ENCODE peak calls at places on chromosomes 6 and 20, in four cellular contexts. One of them, this sample, is unnamed.
A peak's percentile ranks its signal among the peaks of the same experiment; 100 is the strongest.

GRCh38 chr6:33249732-33250625 is 21.7 kb downstream of the VPS52 start:
- DNase-seq in heart right ventricle: peak; percentile 27
- DNase-seq in prostate gland: no peak
- DNase-seq in breast epithelium: no peak
- DNase-seq in this sample: peak; percentile 35

GRCh38 chr6:53119349-53119748 is 29.3 kb downstream of the GCM1 start:
- DNase-seq in heart right ventricle: no peak
- DNase-seq in prostate gland: no peak
- DNase-seq in breast epithelium: no peak
- DNase-seq in this sample: no peak

GRCh38 chr20:23362392-23363256 is 642 bp downstream of the GZF1 start:
- DNase-seq in heart right ventricle: no peak
- DNase-seq in prostate gland: peak; percentile 28
- DNase-seq in breast epithelium: peak; percentile 37
- DNase-seq in this sample: no peak

GRCh38 chr6:108942556-108943492 is 94.6 kb downstream of the ARMC2 start:
- DNase-seq in heart right ventricle: no peak
- DNase-seq in prostate gland: no peak
- DNase-seq in breast epithelium: no peak
- DNase-seq in this sample: no peak

GRCh38 chr6:107585815-107586435 is 96.0 kb downstream of the SOBP start:
- DNase-seq in heart right ventricle: no peak
- DNase-seq in prostate gland: no peak
- DNase-seq in breast epithelium: no peak
- DNase-seq in this sample: no peak

GRCh38 chr6:170155464-170156196 is 135.2 kb downstream of the DLL1 start:
- DNase-seq in heart right ventricle: no peak
- DNase-seq in prostate gland: no peak
- DNase-seq in breast epithelium: no peak
- DNase-seq in this sample: peak; percentile 12

GRCh38 chr6:7041511-7042026 is 66.2 kb upstream of the RREB1 start:
- DNase-seq in heart right ventricle: no peak
- DNase-seq in prostate gland: no peak
- DNase-seq in breast epithelium: no peak
- DNase-seq in this sample: no peak

GRCh38 chr6:72084992-72085569 is 198.7 kb downstream of the RIMS1 start:
- DNase-seq in heart right ventricle: no peak
- DNase-seq in prostate gland: no peak
- DNase-seq in breast epithelium: no peak
- DNase-seq in this sample: no peak

GRCh38 chr6:39836621-39837020 is 44.4 kb downstream of the DAAM2 start:
- DNase-seq in heart right ventricle: no peak
- DNase-seq in prostate gland: no peak
- DNase-seq in breast epithelium: no peak
- DNase-seq in this sample: no peak

GRCh38 chr6:120395784-120396183 is 938.5 kb downstream of the TBC1D32 start:
- DNase-seq in heart right ventricle: no peak
- DNase-seq in prostate gland: no peak
- DNase-seq in breast epithelium: no peak
- DNase-seq in this sample: no peak

GRCh38 chr6:137025786-137026730 is 18.7 kb downstream of the IL20RA start:
- DNase-seq in heart right ventricle: no peak
- DNase-seq in prostate gland: peak; percentile 46
- DNase-seq in breast epithelium: no peak
- DNase-seq in this sample: no peak

GRCh38 chr20:57118107-57118769 is 148.2 kb downstream of the BMP7 start:
- DNase-seq in heart right ventricle: no peak
- DNase-seq in prostate gland: no peak
- DNase-seq in breast epithelium: no peak
- DNase-seq in this sample: no peak

GRCh38 chr6:127520061-127520460 is 926 bp upstream of the MTCL3 start:
- DNase-seq in heart right ventricle: no peak
- DNase-seq in prostate gland: no peak
- DNase-seq in breast epithelium: no peak
- DNase-seq in this sample: no peak

GRCh38 chr20:157154-157553 is at the start of gene DEFB127:
- DNase-seq in heart right ventricle: no peak
- DNase-seq in prostate gland: no peak
- DNase-seq in breast epithelium: no peak
- DNase-seq in this sample: no peak

GRCh38 chr20:8406394-8406793 is 274.3 kb downstream of the PLCB1 start:
- DNase-seq in heart right ventricle: no peak
- DNase-seq in prostate gland: no peak
- DNase-seq in breast epithelium: no peak
- DNase-seq in this sample: no peak

GRCh38 chr6:89562114-89562815 is 76.3 kb downstream of the LYRM2 start:
- DNase-seq in heart right ventricle: no peak
- DNase-seq in prostate gland: no peak
- DNase-seq in breast epithelium: no peak
- DNase-seq in this sample: no peak

GRCh38 chr20:36645998-36646397 is at the start of gene SLA2:
- DNase-seq in heart right ventricle: no peak
- DNase-seq in prostate gland: no peak
- DNase-seq in breast epithelium: no peak
- DNase-seq in this sample: no peak

GRCh38 chr20:43579861-43580793 is 10.6 kb upstream of the IFT52 start:
- DNase-seq in heart right ventricle: no peak
- DNase-seq in prostate gland: no peak
- DNase-seq in breast epithelium: no peak
- DNase-seq in this sample: no peak

GRCh38 chr20:23200914-23201313 is 114.8 kb upstream of the CD93 start:
- DNase-seq in heart right ventricle: peak; percentile 33
- DNase-seq in prostate gland: peak; percentile 37
- DNase-seq in breast epithelium: no peak
- DNase-seq in this sample: peak; percentile 48

GRCh38 chr20:41574802-41575389 is 43.3 kb downstream of the CHD6 start:
- DNase-seq in heart right ventricle: no peak
- DNase-seq in prostate gland: no peak
- DNase-seq in breast epithelium: no peak
- DNase-seq in this sample: no peak
- H3K4me3 ChIP-seq in heart right ventricle: no peak overlapping the region
- H3K4me3 ChIP-seq in prostate gland: no peak overlapping the region
- H3K4me3 ChIP-seq in breast epithelium: no peak overlapping the region
- H3K4me3 ChIP-seq in this sample: no peak overlapping the region

DNA sequence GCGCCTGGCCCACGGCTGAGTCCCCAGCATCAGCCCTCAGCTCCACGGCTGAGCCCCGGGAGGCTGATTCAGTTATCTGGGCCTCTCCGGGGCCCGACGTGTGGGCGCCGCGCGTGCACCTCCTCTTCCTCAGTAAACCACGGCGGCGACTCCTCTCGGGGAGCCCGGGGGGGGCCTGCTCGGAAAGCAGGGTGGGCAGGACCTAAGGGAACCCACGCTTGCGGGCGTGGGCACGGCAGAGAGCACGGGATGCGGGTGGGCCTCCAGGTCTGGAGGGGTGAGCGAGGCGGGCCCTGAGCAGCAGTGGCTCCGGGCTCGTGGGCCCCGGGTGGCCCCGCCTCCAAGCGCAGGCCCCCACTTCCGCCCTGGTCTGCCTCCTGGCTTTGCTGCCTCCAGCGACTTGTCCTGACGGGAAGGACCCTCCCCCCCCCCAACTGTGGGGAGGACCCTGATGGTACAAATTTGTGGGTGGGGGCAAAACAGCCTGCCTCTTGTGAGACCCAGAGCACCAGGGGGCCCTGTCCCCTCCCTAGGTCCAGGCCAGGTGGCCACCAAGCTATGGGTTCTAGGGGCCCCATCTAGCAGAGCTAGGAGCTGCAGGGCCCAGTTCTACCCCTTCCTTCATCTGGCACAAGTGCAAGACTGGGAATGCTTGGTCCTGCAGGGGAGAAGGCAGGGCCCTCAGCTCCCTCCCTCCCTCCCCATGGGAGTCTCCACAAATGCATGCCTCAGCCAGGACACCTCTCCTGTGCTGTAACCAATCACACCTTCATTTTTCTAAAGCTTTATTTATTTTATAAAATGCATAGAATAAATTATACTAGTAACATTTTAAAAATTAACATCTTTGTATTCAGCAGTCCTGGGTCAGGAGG is 16.9 kb downstream of the UCKL1 start:
- DNase-seq in heart right ventricle: peak; percentile 0
- DNase-seq in prostate gland: no peak
- DNase-seq in breast epithelium: no peak
- DNase-seq in this sample: no peak
- H3K9me3 ChIP-seq in heart right ventricle: no peaks in the 10 kb centered on the region
- H3K9me3 ChIP-seq in prostate gland: no peaks in the 10 kb centered on the region
- H3K9me3 ChIP-seq in breast epithelium: no peaks in the 10 kb centered on the region
- H3K9me3 ChIP-seq in this sample: no peaks in the 10 kb centered on the region

GRCh38 chr20:58891076-58891685 is 38.7 kb downstream of the GNAS start:
- DNase-seq in heart right ventricle: peak; percentile 85
- DNase-seq in prostate gland: peak; percentile 74
- DNase-seq in breast epithelium: peak; percentile 70
- DNase-seq in this sample: peak; percentile 84

GRCh38 chr20:58893355-58894151 is 41.0 kb downstream of the GNAS start:
- DNase-seq in heart right ventricle: no peak
- DNase-seq in prostate gland: no peak
- DNase-seq in breast epithelium: no peak
- DNase-seq in this sample: no peak

GRCh38 chr20:58892932-58893224 is 40.4 kb downstream of the GNAS start:
- DNase-seq in heart right ventricle: no peak
- DNase-seq in prostate gland: no peak
- DNase-seq in breast epithelium: no peak
- DNase-seq in this sample: no peak

GRCh38 chr20:58891686-58892125 is 39.2 kb downstream of the GNAS start:
- DNase-seq in heart right ventricle: peak; percentile 44
- DNase-seq in prostate gland: no peak
- DNase-seq in breast epithelium: no peak
- DNase-seq in this sample: peak; percentile 74

DNA sequence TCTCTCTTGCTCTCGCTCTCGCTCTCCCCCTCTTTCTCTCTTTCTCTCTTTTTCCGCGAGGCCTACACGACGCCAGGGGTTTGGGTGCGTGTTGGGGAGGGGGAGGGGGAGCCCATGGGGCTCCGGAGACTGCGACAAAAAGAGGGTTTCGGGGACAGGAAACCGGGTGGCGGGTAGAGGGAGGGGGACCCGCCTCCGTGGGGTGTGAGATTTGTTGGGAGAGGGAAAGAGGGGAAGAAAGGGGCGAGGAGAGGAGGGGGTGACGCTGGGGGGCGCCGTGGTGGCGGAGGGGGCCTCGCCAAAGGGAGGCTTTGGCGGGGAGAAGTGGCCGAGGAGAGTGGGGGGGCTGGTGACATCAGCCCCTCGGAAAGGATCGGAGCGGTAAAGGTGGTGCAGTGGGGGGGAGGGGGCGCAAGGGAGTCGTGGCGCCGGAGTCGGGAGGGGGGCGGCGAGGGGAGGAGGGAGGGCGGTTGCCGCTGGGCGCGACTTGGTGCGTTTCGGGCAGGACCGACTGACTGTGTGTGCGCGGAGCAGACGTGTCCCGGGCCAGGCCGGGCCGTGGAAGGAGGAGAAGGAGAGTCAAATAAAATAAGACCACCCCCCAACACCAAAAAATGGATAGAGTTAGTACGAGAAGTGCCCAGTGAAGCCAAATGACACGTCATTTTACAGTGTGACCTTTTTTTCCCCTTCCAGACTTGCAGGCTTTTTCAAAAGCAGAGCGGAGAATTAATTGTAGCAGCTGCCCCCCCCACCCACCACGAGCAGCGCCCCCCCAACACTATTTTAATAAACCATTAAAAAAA is 39.8 kb downstream of the GNAS start:
- DNase-seq in heart right ventricle: peak; percentile 81
- DNase-seq in prostate gland: peak; percentile 71
- DNase-seq in breast epithelium: peak; percentile 67
- DNase-seq in this sample: peak; percentile 80
- TF ChIP-seq CTCF in heart right ventricle: no peak
- TF ChIP-seq CTCF in prostate gland: no peak
- TF ChIP-seq CTCF in breast epithelium: no peak
- TF ChIP-seq CTCF in this sample: no peak

DNA sequence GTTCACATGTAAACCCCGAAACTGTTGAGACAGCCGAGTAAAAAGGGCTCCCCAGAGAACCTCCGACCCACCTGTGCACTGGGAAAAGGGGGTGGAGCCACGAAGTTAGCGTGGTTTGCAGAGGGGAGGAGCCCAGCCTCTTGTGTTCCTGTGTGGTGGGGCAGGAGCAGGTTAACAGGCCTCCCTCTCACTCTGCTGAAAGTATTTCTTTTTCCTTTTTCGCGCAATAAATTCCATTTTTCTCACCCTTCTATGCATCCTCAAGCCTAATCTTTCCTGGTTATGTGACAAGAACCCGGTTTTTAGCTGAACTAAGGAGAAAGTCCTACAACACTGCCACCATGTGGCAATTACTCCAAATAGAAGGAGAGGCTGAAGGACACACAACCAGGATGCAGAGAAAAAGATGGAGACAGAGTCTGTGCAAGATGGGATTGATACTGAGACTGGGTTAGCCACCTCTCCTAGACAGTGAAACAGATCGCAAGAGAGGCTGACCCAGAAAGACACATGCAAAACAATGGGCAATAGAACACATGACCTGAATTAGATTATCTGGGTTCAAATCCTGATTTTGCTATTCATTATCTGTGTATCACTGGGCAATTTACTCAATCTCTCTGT is 168.7 kb upstream of the PRSS16 start:
- DNase-seq in heart right ventricle: no peak
- DNase-seq in prostate gland: peak; percentile 45
- DNase-seq in breast epithelium: no peak
- DNase-seq in this sample: no peak
- H3K4me3 ChIP-seq in heart right ventricle: no peak overlapping the region
- H3K4me3 ChIP-seq in prostate gland: no peak overlapping the region
- H3K4me3 ChIP-seq in breast epithelium: peak overlapping the region; percentile 37
- H3K4me3 ChIP-seq in this sample: no peak overlapping the region

GRCh38 chr6:150403458-150404245 is 34.8 kb downstream of the IYD start:
- DNase-seq in heart right ventricle: no peak
- DNase-seq in prostate gland: peak; percentile 39
- DNase-seq in breast epithelium: peak; percentile 35
- DNase-seq in this sample: no peak
- H3K9me3 ChIP-seq in heart right ventricle: no peaks in the 10 kb centered on the region
- H3K9me3 ChIP-seq in prostate gland: no peaks in the 10 kb centered on the region
- H3K9me3 ChIP-seq in breast epithelium: peaks cover 5% of the 10 kb centered on the region
- H3K9me3 ChIP-seq in this sample: peaks cover 3% of the 10 kb centered on the region

GRCh38 chr20:6142348-6142993 is 19.6 kb upstream of the FERMT1 start:
- DNase-seq in heart right ventricle: no peak
- DNase-seq in prostate gland: peak; percentile 63
- DNase-seq in breast epithelium: no peak
- DNase-seq in this sample: no peak

GRCh38 chr20:6140947-6141346 is 18.1 kb upstream of the FERMT1 start:
- DNase-seq in heart right ventricle: no peak
- DNase-seq in prostate gland: no peak
- DNase-seq in breast epithelium: no peak
- DNase-seq in this sample: no peak
- TF ChIP-seq CTCF in heart right ventricle: no peak
- TF ChIP-seq CTCF in prostate gland: no peak
- TF ChIP-seq CTCF in breast epithelium: no peak
- TF ChIP-seq CTCF in this sample: no peak

GRCh38 chr6:41730531-41731436 is 4.6 kb downstream of the TFEB start:
- DNase-seq in heart right ventricle: no peak
- DNase-seq in prostate gland: no peak
- DNase-seq in breast epithelium: no peak
- DNase-seq in this sample: no peak
- H3K4me3 ChIP-seq in heart right ventricle: no peak overlapping the region
- H3K4me3 ChIP-seq in prostate gland: no peak overlapping the region
- H3K4me3 ChIP-seq in breast epithelium: no peak overlapping the region
- H3K4me3 ChIP-seq in this sample: no peak overlapping the region

This sample was measured in left lung.